ENCODE peak calls at places on chromosomes 1 and 21, in seven cellular contexts. T, W, I, Z, U, K and B are unnamed samples.

GRCh38 chr1:226995064-226995965 is 55.2 kb downstream of the COQ8A start:
- DNase-seq in T (no peak), W (no peak), I (peak; percentile 56), Z (no peak), U (no peak), K (no peak), B (no peak)

GRCh38 chr1:235679005-235679404 is 29.4 kb upstream of the GNG4 start:
- DNase-seq in T (no peak), W (no peak), I (no peak), Z (no peak), U (no peak), K (no peak), B (no peak)

GRCh38 chr1:228048659-228049333 is 33.7 kb upstream of the ARF1 start:
- DNase-seq in T (peak; percentile 9), W (no peak), I (peak; percentile 58), Z (no peak), U (peak; percentile 7), K (no peak), B (no peak)

GRCh38 chr1:226699166-226699565 is 39.9 kb downstream of the ITPKB start:
- DNase-seq in T (no peak), W (no peak), I (peak; percentile 84), Z (no peak), U (no peak), K (no peak), B (no peak)

GRCh38 chr1:207336559-207337467 is 15.3 kb downstream of the CD55 start:
- DNase-seq in T (peak; percentile 24), W (no peak), I (no peak), Z (peak; percentile 15), U (no peak), K (no peak), B (no peak)

GRCh38 chr1:246705368-246705767 is 18.8 kb upstream of the SCCPDH start:
- DNase-seq in T (no peak), W (no peak), I (no peak), Z (no peak), U (no peak), K (no peak), B (no peak)

GRCh38 chr1:80534606-80535360 is 1266.0 kb upstream of the ADGRL2 start:
- DNase-seq in T (no peak), W (no peak), I (no peak), Z (no peak), U (no peak), K (no peak), B (no peak)

GRCh38 chr1:101738475-101738874 is 258.3 kb downstream of the OLFM3 start:
- DNase-seq in T (no peak), W (no peak), I (no peak), Z (no peak), U (no peak), K (no peak), B (no peak)

GRCh38 chr1:228185641-228185965 is 20.0 kb downstream of the IBA57 start:
- DNase-seq in T (no peak), W (no peak), I (peak; percentile 68), Z (no peak), U (no peak), K (no peak), B (no peak)

GRCh38 chr1:155048449-155049334 is 2.4 kb upstream of the ADAM15 start:
- DNase-seq in T (no peak), W (no peak), I (no peak), Z (no peak), U (no peak), K (no peak), B (no peak)

GRCh38 chr1:31699341-31699891 is 4.4 kb downstream of the COL16A1 start:
- DNase-seq in T (peak; percentile 74), W (no peak), I (peak; percentile 88), Z (no peak), U (no peak), K (no peak), B (no peak)

GRCh38 chr1:171379846-171380245 is 65.9 kb downstream of the FMO4 start:
- DNase-seq in T (no peak), W (no peak), I (no peak), Z (no peak), U (no peak), K (no peak), B (no peak)

GRCh38 chr21:17387030-17387617 is 125.7 kb upstream of the CXADR start:
- DNase-seq in T (no peak), W (peak; percentile 58), I (no peak), Z (peak; percentile 56), U (peak; percentile 76), K (peak; percentile 25), B (peak; percentile 33)

GRCh38 chr21:45584786-45585185 is 42.5 kb upstream of the SLC19A1 start:
- DNase-seq in T (no peak), W (no peak), I (no peak), Z (no peak), U (no peak), K (no peak), B (no peak)

GRCh38 chr1:195664628-195665027 is 943.6 kb downstream of the KCNT2 start:
- DNase-seq in T (no peak), W (no peak), I (no peak), Z (peak; percentile 5), U (no peak), K (no peak), B (no peak)

GRCh38 chr21:45322231-45322959 is 34.7 kb upstream of the POFUT2 start:
- DNase-seq in T (no peak), W (no peak), I (peak; percentile 73), Z (no peak), U (no peak), K (no peak), B (peak; percentile 58)

GRCh38 chr1:233254039-233254362 is 41.5 kb downstream of the PCNX2 start:
- DNase-seq in T (no peak), W (no peak), I (no peak), Z (no peak), U (no peak), K (no peak), B (no peak)

GRCh38 chr1:92408825-92409224 is 77.9 kb downstream of the GFI1 start:
- DNase-seq in T (no peak), W (no peak), I (no peak), Z (no peak), U (no peak), K (no peak), B (no peak)

GRCh38 chr1:46244656-46245371 is 2.7 kb upstream of the RAD54L start:
- DNase-seq in T (no peak), W (no peak), I (no peak), Z (peak; percentile 52), U (no peak), K (no peak), B (no peak)

GRCh38 chr1:115098979-115099692 is 9.8 kb upstream of the TSPAN2 start:
- DNase-seq in T (peak; percentile 69), W (no peak), I (peak; percentile 88), Z (peak; percentile 79), U (no peak), K (peak; percentile 21), B (no peak)

GRCh38 chr21:42080788-42081083 is 9.6 kb downstream of the UMODL1 start:
- DNase-seq in T (no peak), W (no peak), I (no peak), Z (peak; percentile 79), U (no peak), K (no peak), B (no peak)

GRCh38 chr1:40810915-40811314 is 27.3 kb downstream of the KCNQ4 start:
- DNase-seq in T (no peak), W (no peak), I (no peak), Z (no peak), U (no peak), K (no peak), B (no peak)

GRCh38 chr1:109499661-109500536 is 6.0 kb downstream of the CYB561D1 start:
- DNase-seq in T (peak; percentile 51), W (peak; percentile 55), I (no peak), Z (peak; percentile 81), U (peak; percentile 67), K (no peak), B (peak; percentile 36)

GRCh38 chr1:147612366-147612765 is 58.0 kb downstream of the ACP6 start:
- DNase-seq in T (no peak), W (no peak), I (no peak), Z (no peak), U (no peak), K (no peak), B (no peak)

GRCh38 chr1:22296701-22297591 is 154.0 kb upstream of the WNT4 start:
- DNase-seq in T (no peak), W (no peak), I (no peak), Z (peak; percentile 60), U (no peak), K (no peak), B (no peak)

GRCh38 chr1:201748331-201748730 is 80.6 kb upstream of the IPO9 start:
- DNase-seq in T (no peak), W (no peak), I (no peak), Z (no peak), U (no peak), K (no peak), B (no peak)
- TF ChIP-seq POLR2A in T (no peak), W (no peak), I (no peak), Z (no peak), U (no peak), K (no peak), B (no peak)

GRCh38 chr1:156508955-156509234 is 8.3 kb upstream of the MEF2D start:
- DNase-seq in T (no peak), W (no peak), I (no peak), Z (no peak), U (no peak), K (no peak), B (peak; percentile 27)

GRCh38 chr1:156511656-156512055 is 11.1 kb upstream of the MEF2D start:
- DNase-seq in T (no peak), W (no peak), I (no peak), Z (no peak), U (no peak), K (no peak), B (no peak)

GRCh38 chr1:156509424-156510035 is 9.0 kb upstream of the MEF2D start:
- DNase-seq in T (no peak), W (no peak), I (no peak), Z (no peak), U (no peak), K (no peak), B (no peak)

GRCh38 chr1:156508205-156508954 is 7.8 kb upstream of the MEF2D start:
- DNase-seq in T (no peak), W (no peak), I (no peak), Z (no peak), U (peak; percentile 83), K (peak; percentile 81), B (peak; percentile 68)

DNA sequence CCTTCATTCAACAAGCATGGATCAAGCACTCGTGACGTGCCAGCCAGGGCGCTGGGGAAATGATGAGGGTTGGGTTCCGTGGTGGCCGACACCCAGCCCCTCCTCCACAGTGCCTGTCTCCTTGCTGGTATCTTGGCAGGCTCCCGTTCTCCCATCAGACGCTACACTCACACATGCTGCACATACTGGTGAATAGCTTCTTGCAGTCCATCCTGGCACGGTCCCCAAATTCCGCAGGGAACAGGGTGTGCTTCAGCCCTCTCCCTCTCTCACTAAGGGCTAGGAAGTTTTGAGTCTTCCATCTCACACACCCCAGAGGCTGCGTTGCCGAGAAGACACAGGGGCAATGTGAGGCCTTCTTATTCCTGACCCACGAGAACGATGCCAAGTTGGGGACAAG is 10.1 kb upstream of the MEF2D start:
- DNase-seq in T (no peak), W (peak; percentile 24), I (no peak), Z (no peak), U (peak; percentile 94), K (peak; percentile 83), B (peak; percentile 100)
- TF ChIP-seq POLR2A in T (no peak), W (no peak), I (no peak), Z (no peak), U (no peak), K (no peak), B (no peak)

GRCh38 chr1:21261551-21262281 is 28.5 kb downstream of the ECE1 start:
- DNase-seq in T (no peak), W (peak; percentile 61), I (no peak), Z (peak; percentile 90), U (peak; percentile 52), K (peak; percentile 88), B (peak; percentile 53)
- TF ChIP-seq POLR2A in T (no peak), W (no peak), I (no peak), Z (no peak), U (no peak), K (no peak), B (no peak)

GRCh38 chr21:33230518-33231324 is 983 bp downstream of the IFNAR2 start:
- DNase-seq in T (peak; percentile 81), W (peak; percentile 37), I (peak; percentile 92), Z (peak; percentile 74), U (peak; percentile 40), K (peak; percentile 72), B (peak; percentile 49)
- TF ChIP-seq POLR2A in T (no peak), W (no peak), I (no peak), Z (no peak), U (no peak), K (peak; percentile 19), B (no peak)